ENCODE peak calls at places on chromosomes 16 and 17, in five cellular contexts. One of them, this sample, is unnamed.

GRCh38 chr17:39555368-39555767 is 52.4 kb downstream of the NEUROD2 start:
- DNase-seq in body of pancreas: no peak
- DNase-seq in testis: no peak
- DNase-seq in sigmoid colon: no peak
- DNase-seq in right lobe of liver: no peak
- DNase-seq in this sample: no peak

GRCh38 chr16:22977294-22977697 is 163.3 kb downstream of the HS3ST2 start:
- DNase-seq in testis: no peak
- DNase-seq in right lobe of liver: no peak
- DNase-seq in sigmoid colon: no peak
- DNase-seq in body of pancreas: no peak
- DNase-seq in this sample: no peak

GRCh38 chr17:30717290-30718098 is 107.0 kb downstream of the CRLF3 start:
- DNase-seq in sigmoid colon: peak
- DNase-seq in right lobe of liver: peak
- DNase-seq in body of pancreas: no peak
- DNase-seq in testis: peak
- DNase-seq in this sample: no peak

GRCh38 chr17:80259642-80260535 is 763 bp upstream of the RNF213 start:
- DNase-seq in sigmoid colon: peak
- DNase-seq in testis: peak
- DNase-seq in right lobe of liver: peak
- DNase-seq in body of pancreas: peak
- DNase-seq in this sample: peak

GRCh38 chr17:39996162-39996561 is 15.6 kb downstream of the PSMD3 start:
- DNase-seq in testis: no peak
- DNase-seq in right lobe of liver: no peak
- DNase-seq in sigmoid colon: no peak
- DNase-seq in body of pancreas: no peak
- DNase-seq in this sample: no peak

GRCh38 chr17:2137342-2138098 is 82.6 kb downstream of the HIC1 start:
- DNase-seq in right lobe of liver: no peak
- DNase-seq in sigmoid colon: no peak
- DNase-seq in body of pancreas: peak
- DNase-seq in testis: no peak
- DNase-seq in this sample: no peak

GRCh38 chr17:83119987-83120864 is 40.8 kb downstream of the METRNL start:
- DNase-seq in body of pancreas: no peak
- DNase-seq in testis: no peak
- DNase-seq in right lobe of liver: peak
- DNase-seq in sigmoid colon: no peak
- DNase-seq in this sample: no peak

GRCh38 chr17:74210191-74211140 is 2.9 kb upstream of the TTYH2 start:
- DNase-seq in sigmoid colon: peak
- DNase-seq in right lobe of liver: no peak
- DNase-seq in body of pancreas: peak
- DNase-seq in testis: peak
- DNase-seq in this sample: peak

GRCh38 chr16:1033128-1033679 is 39.3 kb upstream of the SSTR5 start:
- DNase-seq in sigmoid colon: no peak
- DNase-seq in body of pancreas: no peak
- DNase-seq in right lobe of liver: no peak
- DNase-seq in testis: no peak
- DNase-seq in this sample: no peak

GRCh38 chr17:57121308-57122042 is 36.4 kb downstream of the AKAP1 start:
- DNase-seq in right lobe of liver: no peak
- DNase-seq in testis: peak
- DNase-seq in body of pancreas: peak
- DNase-seq in sigmoid colon: no peak
- DNase-seq in this sample: peak

GRCh38 chr16:88333645-88334516 is 48.9 kb upstream of the ZNF469 start:
- DNase-seq in right lobe of liver: no peak
- DNase-seq in body of pancreas: no peak
- DNase-seq in testis: no peak
- DNase-seq in sigmoid colon: no peak
- DNase-seq in this sample: no peak

GRCh38 chr17:51722994-51723393 is 435.5 kb downstream of the CA10 start:
- DNase-seq in body of pancreas: no peak
- DNase-seq in testis: no peak
- DNase-seq in right lobe of liver: no peak
- DNase-seq in sigmoid colon: no peak
- DNase-seq in this sample: no peak

GRCh38 chr16:4618645-4619418 is 4.1 kb upstream of the UBALD1 start:
- DNase-seq in body of pancreas: no peak
- DNase-seq in right lobe of liver: peak
- DNase-seq in sigmoid colon: no peak
- DNase-seq in testis: no peak
- DNase-seq in this sample: no peak

GRCh38 chr16:69941251-69942098 is 9.7 kb upstream of the CLEC18A start:
- DNase-seq in testis: peak
- DNase-seq in sigmoid colon: no peak
- DNase-seq in body of pancreas: no peak
- DNase-seq in right lobe of liver: no peak
- DNase-seq in this sample: no peak

GRCh38 chr16:27315333-27316037 is 1.7 kb downstream of the IL4R start:
- DNase-seq in testis: no peak
- DNase-seq in sigmoid colon: peak
- DNase-seq in right lobe of liver: peak
- DNase-seq in body of pancreas: peak
- DNase-seq in this sample: peak

GRCh38 chr17:74282587-74283370 is 8.7 kb downstream of the DNAI2 start:
- DNase-seq in body of pancreas: no peak
- DNase-seq in testis: no peak
- DNase-seq in right lobe of liver: no peak
- DNase-seq in sigmoid colon: no peak
- DNase-seq in this sample: no peak

GRCh38 chr16:1073566-1074378 is 1.2 kb downstream of the SSTR5 start:
- DNase-seq in testis: no peak
- DNase-seq in sigmoid colon: no peak
- DNase-seq in body of pancreas: no peak
- DNase-seq in right lobe of liver: no peak
- DNase-seq in this sample: no peak

GRCh38 chr17:59869941-59870218 is 22.9 kb downstream of the TUBD1 start:
- DNase-seq in sigmoid colon: no peak
- DNase-seq in testis: no peak
- DNase-seq in body of pancreas: no peak
- DNase-seq in right lobe of liver: no peak
- DNase-seq in this sample: no peak

GRCh38 chr16:82439678-82440293 is 187.0 kb upstream of the CDH13 start:
- DNase-seq in sigmoid colon: no peak
- DNase-seq in testis: peak
- DNase-seq in body of pancreas: no peak
- DNase-seq in right lobe of liver: no peak
- DNase-seq in this sample: no peak

GRCh38 chr16:8936421-8936820 is 27.3 kb downstream of the USP7 start:
- DNase-seq in body of pancreas: peak
- DNase-seq in sigmoid colon: no peak
- DNase-seq in right lobe of liver: no peak
- DNase-seq in testis: peak
- DNase-seq in this sample: peak

GRCh38 chr17:14214271-14214670 is 22.4 kb downstream of the CDRT15 start:
- DNase-seq in testis: no peak
- DNase-seq in sigmoid colon: no peak
- DNase-seq in right lobe of liver: no peak
- DNase-seq in body of pancreas: no peak
- DNase-seq in this sample: no peak

GRCh38 chr16:14172200-14172805 is 101.2 kb downstream of the MRTFB start:
- DNase-seq in testis: no peak
- DNase-seq in right lobe of liver: no peak
- DNase-seq in sigmoid colon: no peak
- DNase-seq in body of pancreas: no peak
- DNase-seq in this sample: no peak

GRCh38 chr16:66081967-66082366 is 284.5 kb upstream of the CDH5 start:
- DNase-seq in sigmoid colon: no peak
- DNase-seq in body of pancreas: no peak
- DNase-seq in testis: no peak
- DNase-seq in right lobe of liver: no peak
- DNase-seq in this sample: no peak

GRCh38 chr17:67441052-67441738 is 64.1 kb downstream of the PITPNC1 start:
- DNase-seq in right lobe of liver: no peak
- DNase-seq in testis: no peak
- DNase-seq in sigmoid colon: no peak
- DNase-seq in body of pancreas: peak
- DNase-seq in this sample: no peak

GRCh38 chr17:83196973-83197880 is 117.8 kb downstream of the METRNL start:
- DNase-seq in testis: peak
- DNase-seq in body of pancreas: peak
- DNase-seq in right lobe of liver: peak
- DNase-seq in sigmoid colon: peak
- DNase-seq in this sample: no peak

GRCh38 chr17:16215965-16216316 is 607 bp upstream of the NCOR1 start:
- DNase-seq in body of pancreas: no peak
- DNase-seq in sigmoid colon: no peak
- DNase-seq in right lobe of liver: no peak
- DNase-seq in testis: no peak
- DNase-seq in this sample: no peak

GRCh38 chr16:69823831-69824563 is 61.9 kb downstream of the WWP2 start:
- DNase-seq in testis: peak
- DNase-seq in right lobe of liver: no peak
- DNase-seq in sigmoid colon: peak
- DNase-seq in body of pancreas: peak
- DNase-seq in this sample: peak

GRCh38 chr17:63490321-63490720 is 13.5 kb downstream of the ACE start:
- DNase-seq in testis: no peak
- DNase-seq in sigmoid colon: no peak
- DNase-seq in right lobe of liver: no peak
- DNase-seq in body of pancreas: peak
- DNase-seq in this sample: no peak

DNA sequence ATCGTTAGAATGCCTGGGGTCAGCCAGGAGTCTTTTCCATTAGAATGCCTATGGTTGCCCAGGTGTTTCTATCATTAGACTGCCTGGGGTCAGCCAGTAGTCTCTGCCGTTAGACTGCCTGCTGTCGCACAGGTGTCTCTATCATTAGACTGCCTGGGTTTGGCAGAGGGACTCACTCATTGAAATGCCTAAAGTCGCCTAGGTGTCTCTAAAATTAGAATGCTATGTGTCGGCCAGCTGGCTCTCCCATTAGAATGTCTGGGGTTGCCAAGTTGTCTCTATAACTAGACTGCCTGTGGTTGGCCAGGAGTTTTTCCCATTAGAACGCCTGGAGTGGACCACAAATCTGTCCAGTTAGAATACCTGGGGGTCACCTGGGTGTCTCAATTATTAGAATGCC is 2266.5 kb downstream of the TP53TG3F start:
- DNase-seq in body of pancreas: no peak
- DNase-seq in sigmoid colon: no peak
- DNase-seq in testis: no peak
- DNase-seq in right lobe of liver: no peak
- DNase-seq in this sample: no peak
- TF ChIP-seq POLR2A in body of pancreas: no peak
- TF ChIP-seq POLR2A in sigmoid colon: no peak
- TF ChIP-seq POLR2A in testis: no peak
- TF ChIP-seq POLR2A in right lobe of liver: no peak
- TF ChIP-seq POLR2A in this sample: no peak

GRCh38 chr17:8376302-8377067 is at the start of gene KRABD2:
- DNase-seq in sigmoid colon: peak
- DNase-seq in testis: peak
- DNase-seq in right lobe of liver: peak
- DNase-seq in body of pancreas: peak
- DNase-seq in this sample: peak
- TF ChIP-seq POLR2A in sigmoid colon: peak
- TF ChIP-seq POLR2A in testis: no peak
- TF ChIP-seq POLR2A in right lobe of liver: peak
- TF ChIP-seq POLR2A in body of pancreas: peak
- TF ChIP-seq POLR2A in this sample: no peak

DNA sequence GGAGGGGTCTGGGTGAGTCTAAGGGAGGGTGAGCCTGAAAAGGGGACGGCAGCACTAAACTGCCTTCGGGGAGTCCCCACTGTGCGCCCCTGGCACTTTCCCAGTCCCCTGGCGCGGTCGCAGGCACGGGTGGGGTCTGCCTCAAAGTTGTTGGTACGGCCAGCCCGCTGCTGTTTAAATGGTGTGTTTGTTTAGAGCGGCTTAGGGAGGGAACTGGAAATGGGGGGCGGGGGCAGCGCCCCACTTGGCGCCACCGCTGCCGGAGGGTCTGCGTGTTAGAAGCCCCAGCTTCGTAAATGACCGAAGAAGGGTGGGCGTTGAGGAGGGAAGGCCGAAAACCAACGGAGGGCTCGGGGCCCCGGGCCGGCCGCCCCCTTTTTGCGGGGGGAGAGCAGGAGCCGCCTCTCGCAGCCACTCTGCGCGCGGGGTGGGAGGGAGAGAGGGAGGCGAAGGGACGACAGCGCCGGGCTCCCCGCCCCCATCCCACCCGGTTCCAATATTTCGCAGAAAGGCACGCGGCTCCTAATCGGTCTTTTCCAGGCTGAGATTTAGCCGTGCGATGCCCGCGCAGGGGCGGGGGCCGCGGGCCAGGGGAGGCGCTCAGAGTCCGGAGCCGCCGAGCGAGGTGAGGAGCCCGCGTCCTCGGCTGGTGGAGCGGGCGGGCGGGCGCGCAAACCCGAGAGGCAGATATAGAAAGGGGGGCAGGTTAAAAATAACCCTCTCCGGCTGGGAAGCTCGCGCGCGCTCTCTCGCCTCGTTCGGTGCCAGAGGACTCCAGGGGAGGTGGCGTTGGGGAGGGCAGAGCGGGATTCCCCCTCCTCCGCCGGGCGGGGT is 55.0 kb downstream of the SREBF1 start:
- DNase-seq in testis: peak
- DNase-seq in body of pancreas: peak
- DNase-seq in right lobe of liver: peak
- DNase-seq in sigmoid colon: peak
- DNase-seq in this sample: peak
- TF ChIP-seq POLR2A in testis: no peak
- TF ChIP-seq POLR2A in body of pancreas: no peak
- TF ChIP-seq POLR2A in right lobe of liver: no peak
- TF ChIP-seq POLR2A in sigmoid colon: no peak
- TF ChIP-seq POLR2A in this sample: no peak

GRCh38 chr16:71859751-71860521 is 14.2 kb downstream of the ATXN1L start:
- DNase-seq in right lobe of liver: no peak
- DNase-seq in body of pancreas: no peak
- DNase-seq in testis: no peak
- DNase-seq in sigmoid colon: peak
- DNase-seq in this sample: no peak

GRCh38 chr16:71854369-71854948 is 8.7 kb downstream of the ATXN1L start:
- DNase-seq in testis: no peak
- DNase-seq in sigmoid colon: no peak
- DNase-seq in right lobe of liver: no peak
- DNase-seq in body of pancreas: no peak
- DNase-seq in this sample: no peak

GRCh38 chr16:71852561-71852960 is 6.8 kb downstream of the ATXN1L start:
- DNase-seq in right lobe of liver: no peak
- DNase-seq in testis: no peak
- DNase-seq in sigmoid colon: no peak
- DNase-seq in body of pancreas: no peak
- DNase-seq in this sample: no peak

GRCh38 chr16:71853413-71853812 is 7.6 kb downstream of the ATXN1L start:
- DNase-seq in right lobe of liver: no peak
- DNase-seq in sigmoid colon: no peak
- DNase-seq in testis: no peak
- DNase-seq in body of pancreas: no peak
- DNase-seq in this sample: no peak

GRCh38 chr16:71855937-71856662 is 10.3 kb downstream of the ATXN1L start:
- DNase-seq in testis: no peak
- DNase-seq in body of pancreas: no peak
- DNase-seq in sigmoid colon: no peak
- DNase-seq in right lobe of liver: no peak
- DNase-seq in this sample: no peak
- TF ChIP-seq POLR2A in testis: no peak
- TF ChIP-seq POLR2A in body of pancreas: no peak
- TF ChIP-seq POLR2A in sigmoid colon: no peak
- TF ChIP-seq POLR2A in right lobe of liver: no peak
- TF ChIP-seq POLR2A in this sample: no peak